ENCODE peak calls at places on chromosomes 16 and 17, in five cellular contexts. D is heart right ventricle, X is endothelial cell of umbilical vein, I is neural progenitor cell, Q is sigmoid colon. S is an unnamed sample.

GRCh38 chr16:23514381-23515152 is 4.3 kb upstream of the GGA2 start:
- DNase-seq in D (no peak), X (no peak), I (no peak), Q (no peak), S (no peak)

GRCh38 chr17:63040816-63041215 is 74.8 kb downstream of the TANC2 start:
- DNase-seq in D (no peak), X (no peak), I (no peak), Q (no peak), S (no peak)

GRCh38 chr17:37516131-37516561 is 26.5 kb downstream of the DUSP14 start:
- DNase-seq in D (no peak), X (no peak), I (no peak), Q (no peak), S (no peak)

GRCh38 chr17:65193305-65194293 is 56.4 kb downstream of the RGS9 start:
- DNase-seq in D (no peak), X (no peak), I (no peak), Q (no peak), S (no peak)

GRCh38 chr16:27179500-27180072 is 23.7 kb upstream of the KDM8 start:
- DNase-seq in D (peak; percentile 86), X (peak; percentile 77), I (peak; percentile 79), Q (peak; percentile 93), S (peak; percentile 85)

GRCh38 chr17:4893721-4894560 is 5.4 kb upstream of the C17orf107 start:
- DNase-seq in D (no peak), X (no peak), I (no peak), Q (no peak), S (no peak)

GRCh38 chr17:7466644-7467341 is 12.6 kb downstream of the ZBTB4 start:
- DNase-seq in D (peak; percentile 84), X (peak; percentile 53), I (no peak), Q (peak; percentile 88), S (no peak)

GRCh38 chr17:81453712-81454111 is 58.5 kb downstream of the BAHCC1 start:
- DNase-seq in D (no peak), X (no peak), I (no peak), Q (no peak), S (no peak)

GRCh38 chr17:19397556-19398041 is 10.6 kb upstream of the MFAP4 start:
- DNase-seq in D (no peak), X (no peak), I (peak; percentile 28), Q (no peak), S (peak; percentile 83)

GRCh38 chr17:72603346-72604242 is 482.8 kb downstream of the SOX9 start:
- DNase-seq in D (no peak), X (no peak), I (no peak), Q (no peak), S (no peak)

GRCh38 chr17:73452056-73452455 is 140.3 kb upstream of the CDC42EP4 start:
- DNase-seq in D (no peak), X (no peak), I (no peak), Q (no peak), S (no peak)

GRCh38 chr16:81558444-81559175 is 114.0 kb downstream of the CMIP start:
- DNase-seq in D (no peak), X (no peak), I (peak; percentile 24), Q (no peak), S (no peak)

GRCh38 chr16:57462209-57462977 is at the start of gene POLR2C:
- DNase-seq in D (peak; percentile 91), X (peak; percentile 87), I (peak; percentile 92), Q (peak; percentile 93), S (peak; percentile 84)

GRCh38 chr16:7313170-7313569 is 19.5 kb upstream of the RBFOX1 start:
- DNase-seq in D (no peak), X (no peak), I (peak; percentile 50), Q (no peak), S (no peak)
- TF ChIP-seq CTCF in D (peak; percentile 51), X (no peak), I (peak; percentile 76), Q (no peak), S (no peak)

GRCh38 chr16:73877148-73877547 is 419.5 kb upstream of the PSMD7 start:
- DNase-seq in D (no peak), X (no peak), I (no peak), Q (no peak), S (no peak)
- H3K4me3 ChIP-seq in D (no peak overlapping the region), X (no peak overlapping the region), I (no peak overlapping the region), Q (no peak overlapping the region), S (no peak overlapping the region)

GRCh38 chr16:69763557-69763942 is 1.4 kb downstream of the WWP2 start:
- DNase-seq in D (no peak), X (peak; percentile 45), I (no peak), Q (no peak), S (no peak)

GRCh38 chr16:69767459-69768229 is 5.5 kb downstream of the WWP2 start:
- DNase-seq in D (no peak), X (no peak), I (no peak), Q (no peak), S (no peak)

GRCh38 chr16:69761983-69762842 is at the start of gene WWP2:
- DNase-seq in D (peak; percentile 74), X (peak; percentile 46), I (peak; percentile 95), Q (peak; percentile 84), S (peak; percentile 63)

DNA sequence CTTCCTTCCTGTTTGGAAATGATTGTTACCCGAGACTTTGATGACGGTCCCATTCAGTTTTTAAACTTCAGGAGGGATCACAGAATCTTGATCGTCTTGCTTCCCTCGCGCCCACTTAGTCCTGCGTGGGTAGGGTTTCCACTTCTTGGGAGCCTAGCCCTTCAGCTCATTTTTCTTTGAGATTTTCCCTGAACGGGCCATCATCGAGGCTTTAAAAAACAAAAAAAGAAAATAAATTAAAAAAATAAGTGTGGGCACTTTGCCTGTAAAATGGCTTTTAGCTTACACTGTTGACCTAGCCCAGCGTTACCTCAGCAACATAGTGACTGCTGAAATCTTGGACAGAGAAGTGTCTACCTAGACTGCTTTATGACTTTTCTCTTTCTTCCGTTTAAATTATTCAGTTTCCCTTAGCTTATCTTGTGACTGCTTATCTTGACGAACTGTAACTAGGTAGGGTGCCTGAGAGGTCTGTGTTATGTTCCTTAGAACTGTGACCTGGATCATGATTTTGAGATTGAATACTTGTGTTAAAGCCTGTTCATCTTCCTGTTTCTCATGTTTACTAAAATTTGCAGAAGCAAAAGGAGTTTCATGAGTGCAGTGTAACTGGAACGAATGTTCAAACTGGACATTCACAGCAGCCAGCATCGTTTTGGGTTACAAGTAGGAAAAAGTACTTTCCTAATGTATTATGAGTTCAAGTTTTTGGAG is 868 bp downstream of the WWP2 start:
- DNase-seq in D (no peak), X (peak; percentile 56), I (peak; percentile 15), Q (no peak), S (no peak)
- TF ChIP-seq CTCF in D (no peak), X (no peak), I (no peak), Q (no peak), S (no peak)

GRCh38 chr17:38873646-38874380 is 4.0 kb downstream of the LASP1 start:
- DNase-seq in D (no peak), X (no peak), I (peak; percentile 4), Q (no peak), S (no peak)
- H3K4me3 ChIP-seq in D (no peak overlapping the region), X (no peak overlapping the region), I (no peak overlapping the region), Q (no peak overlapping the region), S (no peak overlapping the region)